ENCODE peak calls at places on chromosomes 16 and 17, in eight cellular contexts. B is activated T-helper 9 cell treated with anti-CD3 and anti-CD28 coated beads, Interleukin-2, amount 50 U/mL, for 16 hours; L is activated B cell treated with CpG ODN at 0.5 μM for 24 hours; X is effector CD4-positive, alpha-beta T cell; I is C1 segment of cervical spinal cord; R is activated naive CD4-positive, alpha-beta T cell; P is stimulated activated CD8-positive, alpha-beta memory T cell treated with anti-CD3 and anti-CD28 coated beads, Interleukin-4, amount 100 ng/mL, for 24 hours; G is naive B cell. W is an unnamed sample.

GRCh38 chr17:30956764-30957374 is 14.0 kb upstream of the RNF135 start:
- DNase-seq in L (no peak), G (no peak), B (no peak), R (no peak), X (no peak), I (no peak), P (no peak), W (no peak)

GRCh38 chr17:7712111-7712771 is 5.3 kb upstream of the DNAH2 start:
- DNase-seq in G (no peak), P (no peak), X (no peak), B (no peak), R (no peak), L (no peak), I (no peak), W (no peak)

GRCh38 chr17:10737168-10737622 is 7.4 kb upstream of the TMEM220 start:
- DNase-seq in P (no peak), L (no peak), B (no peak), X (no peak), I (no peak), G (no peak), R (no peak), W (no peak)

GRCh38 chr17:82180776-82181528 is 31.7 kb downstream of the CCDC57 start:
- DNase-seq in L (no peak), I (no peak), P (no peak), G (no peak), X (no peak), B (no peak), R (no peak), W (no peak)

GRCh38 chr16:29312835-29313558 is 93.5 kb downstream of the NPIPB11 start:
- DNase-seq in P (no peak), R (no peak), L (no peak), I (no peak), X (no peak), G (no peak), B (no peak), W (no peak)

GRCh38 chr17:64497565-64498035 is 746 bp upstream of the POLG2 start:
- DNase-seq in L (no peak), I (no peak), G (no peak), P (no peak), B (no peak), R (no peak), X (no peak), W (no peak)

GRCh38 chr17:29412780-29413565 is 22.8 kb downstream of the TAOK1 start:
- DNase-seq in B (no peak), P (no peak), L (no peak), G (no peak), X (no peak), I (no peak), R (no peak), W (no peak)

GRCh38 chr16:79328327-79329162 is 272.0 kb downstream of the MAF start:
- DNase-seq in X (no peak), P (no peak), I (no peak), B (no peak), R (no peak), G (no peak), L (no peak), W (no peak)

GRCh38 chr17:62750502-62751349 is 57.4 kb downstream of the MARCHF10 start:
- DNase-seq in G (no peak), B (no peak), L (no peak), I (no peak), P (no peak), X (no peak), R (no peak), W (no peak)

GRCh38 chr16:102060-102855 is 24.2 kb downstream of the MPG start:
- DNase-seq in R (no peak), G (no peak), X (no peak), P (no peak), L (no peak), B (no peak), I (no peak), W (no peak)

GRCh38 chr16:53515259-53515658 is 12.2 kb upstream of the AKTIP start:
- DNase-seq in G (no peak), P (no peak), I (no peak), X (no peak), B (no peak), R (no peak), L (no peak), W (no peak)

GRCh38 chr16:85798901-85799496 is 345 bp downstream of the EMC8 start:
- DNase-seq in B (peak), X (peak), I (no peak), R (peak), G (peak), P (peak), L (no peak), W (peak)

GRCh38 chr17:43367588-43368242 is 31.1 kb upstream of the ARL4D start:
- DNase-seq in P (no peak), L (no peak), R (no peak), B (no peak), I (no peak), X (no peak), G (no peak), W (peak)

GRCh38 chr17:81453049-81453448 is 57.8 kb downstream of the BAHCC1 start:
- DNase-seq in X (no peak), I (no peak), G (no peak), R (no peak), L (no peak), P (no peak), B (no peak), W (no peak)

GRCh38 chr16:72794986-72795385 is 252.9 kb downstream of the ZFHX3 start:
- DNase-seq in P (no peak), X (no peak), G (no peak), L (no peak), I (no peak), R (no peak), B (no peak), W (no peak)

GRCh38 chr17:58789160-58789559 is 33.5 kb downstream of the PPM1E start:
- DNase-seq in P (no peak), L (no peak), G (no peak), B (no peak), R (no peak), I (no peak), X (no peak), W (no peak)

GRCh38 chr17:50062323-50063243 is 6.7 kb downstream of the ITGA3 start:
- DNase-seq in B (no peak), L (no peak), X (no peak), R (no peak), G (no peak), I (no peak), P (no peak), W (no peak)

GRCh38 chr17:6435968-6436367 is 1.0 kb upstream of the AIPL1 start:
- DNase-seq in B (peak), P (peak), X (peak), G (peak), R (peak), I (no peak), L (peak), W (peak)

GRCh38 chr16:5722220-5722619 is 624.6 kb upstream of the EEF2KMT start:
- DNase-seq in R (no peak), X (no peak), L (no peak), G (no peak), I (no peak), B (no peak), P (no peak), W (no peak)

GRCh38 chr16:86459266-86459665 is 51.1 kb upstream of the FOXF1 start:
- DNase-seq in X (no peak), I (no peak), B (no peak), L (no peak), R (no peak), P (no peak), G (no peak), W (no peak)

GRCh38 chr17:63911657-63912100 is 621 bp upstream of the CSHL1 start:
- DNase-seq in L (peak), G (peak), X (peak), P (peak), R (peak), B (peak), I (no peak), W (peak)

GRCh38 chr16:68987734-68988457 is 117.6 kb upstream of the HAS3 start:
- DNase-seq in L (no peak), R (no peak), P (no peak), B (no peak), I (no peak), G (no peak), X (no peak), W (no peak)

GRCh38 chr16:24635900-24636610 is 93.4 kb upstream of the TNRC6A start:
- DNase-seq in I (no peak), P (no peak), G (no peak), B (no peak), R (no peak), L (no peak), X (no peak), W (no peak)

GRCh38 chr17:80712089-80712488 is 167.5 kb downstream of the RPTOR start:
- DNase-seq in L (no peak), X (no peak), G (no peak), I (no peak), R (no peak), B (no peak), P (no peak), W (no peak)

W was measured in GM12892.